ENCODE peak calls at places on chromosomes 12 and 14, in nine cellular contexts. One of them, this sample, is unnamed.

GRCh38 chr14:94581127-94581999 is at the start of gene SERPINA5:
- DNase-seq in stimulated activated naive CD8-positive, alpha-beta T cell treated with anti-CD3 and anti-CD28 coated beads, Interleukin-15, amount 100 ng/mL, for 72 hours: no peak
- DNase-seq in naive thymus-derived CD8-positive, alpha-beta T cell: no peak
- DNase-seq in anterior cingulate cortex: no peak
- DNase-seq in cardiac muscle cell: peak; percentile 73
- DNase-seq in M059J: peak; percentile 37
- DNase-seq in NCI-H460: no peak
- DNase-seq in hepatocyte: peak; percentile 70
- DNase-seq in thoracic aorta: no peak
- DNase-seq in this sample: peak; percentile 23

GRCh38 chr12:6839482-6840201 is 1.1 kb upstream of the GNB3 start:
- DNase-seq in stimulated activated naive CD8-positive, alpha-beta T cell treated with anti-CD3 and anti-CD28 coated beads, Interleukin-15, amount 100 ng/mL, for 72 hours: no peak
- DNase-seq in naive thymus-derived CD8-positive, alpha-beta T cell: no peak
- DNase-seq in anterior cingulate cortex: no peak
- DNase-seq in cardiac muscle cell: no peak
- DNase-seq in M059J: no peak
- DNase-seq in NCI-H460: no peak
- DNase-seq in hepatocyte: no peak
- DNase-seq in thoracic aorta: no peak
- DNase-seq in this sample: peak; percentile 73

GRCh38 chr12:9673404-9674225 is 4.1 kb downstream of the CLEC2D start:
- DNase-seq in stimulated activated naive CD8-positive, alpha-beta T cell treated with anti-CD3 and anti-CD28 coated beads, Interleukin-15, amount 100 ng/mL, for 72 hours: peak; percentile 82
- DNase-seq in naive thymus-derived CD8-positive, alpha-beta T cell: no peak
- DNase-seq in anterior cingulate cortex: no peak
- DNase-seq in cardiac muscle cell: peak; percentile 95
- DNase-seq in M059J: peak; percentile 93
- DNase-seq in NCI-H460: no peak
- DNase-seq in hepatocyte: peak; percentile 42
- DNase-seq in thoracic aorta: no peak
- DNase-seq in this sample: no peak

GRCh38 chr14:36057452-36058142 is 118.9 kb downstream of the PTCSC3 start:
- DNase-seq in stimulated activated naive CD8-positive, alpha-beta T cell treated with anti-CD3 and anti-CD28 coated beads, Interleukin-15, amount 100 ng/mL, for 72 hours: no peak
- DNase-seq in naive thymus-derived CD8-positive, alpha-beta T cell: no peak
- DNase-seq in anterior cingulate cortex: no peak
- DNase-seq in cardiac muscle cell: peak; percentile 5
- DNase-seq in M059J: peak; percentile 54
- DNase-seq in NCI-H460: no peak
- DNase-seq in hepatocyte: no peak
- DNase-seq in thoracic aorta: no peak
- DNase-seq in this sample: no peak

GRCh38 chr12:42014972-42015371 is 129.7 kb downstream of the GXYLT1 start:
- DNase-seq in stimulated activated naive CD8-positive, alpha-beta T cell treated with anti-CD3 and anti-CD28 coated beads, Interleukin-15, amount 100 ng/mL, for 72 hours: no peak
- DNase-seq in naive thymus-derived CD8-positive, alpha-beta T cell: no peak
- DNase-seq in anterior cingulate cortex: no peak
- DNase-seq in cardiac muscle cell: no peak
- DNase-seq in M059J: no peak
- DNase-seq in NCI-H460: no peak
- DNase-seq in hepatocyte: no peak
- DNase-seq in thoracic aorta: no peak
- DNase-seq in this sample: peak; percentile 70

GRCh38 chr12:132343294-132343972 is 14.0 kb upstream of the GALNT9 start:
- DNase-seq in stimulated activated naive CD8-positive, alpha-beta T cell treated with anti-CD3 and anti-CD28 coated beads, Interleukin-15, amount 100 ng/mL, for 72 hours: no peak
- DNase-seq in naive thymus-derived CD8-positive, alpha-beta T cell: no peak
- DNase-seq in anterior cingulate cortex: no peak
- DNase-seq in cardiac muscle cell: no peak
- DNase-seq in M059J: no peak
- DNase-seq in NCI-H460: no peak
- DNase-seq in hepatocyte: no peak
- DNase-seq in thoracic aorta: no peak
- DNase-seq in this sample: no peak

GRCh38 chr14:105126970-105127307 is 41.6 kb downstream of the JAG2 start:
- DNase-seq in stimulated activated naive CD8-positive, alpha-beta T cell treated with anti-CD3 and anti-CD28 coated beads, Interleukin-15, amount 100 ng/mL, for 72 hours: no peak
- DNase-seq in naive thymus-derived CD8-positive, alpha-beta T cell: no peak
- DNase-seq in anterior cingulate cortex: no peak
- DNase-seq in cardiac muscle cell: no peak
- DNase-seq in M059J: no peak
- DNase-seq in NCI-H460: no peak
- DNase-seq in hepatocyte: no peak
- DNase-seq in thoracic aorta: no peak
- DNase-seq in this sample: no peak

GRCh38 chr12:57861967-57862366 is 15.4 kb upstream of the CTDSP2 start:
- DNase-seq in stimulated activated naive CD8-positive, alpha-beta T cell treated with anti-CD3 and anti-CD28 coated beads, Interleukin-15, amount 100 ng/mL, for 72 hours: no peak
- DNase-seq in naive thymus-derived CD8-positive, alpha-beta T cell: no peak
- DNase-seq in anterior cingulate cortex: no peak
- DNase-seq in cardiac muscle cell: no peak
- DNase-seq in M059J: no peak
- DNase-seq in NCI-H460: no peak
- DNase-seq in hepatocyte: no peak
- DNase-seq in thoracic aorta: no peak
- DNase-seq in this sample: no peak

GRCh38 chr14:35420036-35420811 is 15.7 kb upstream of the NFKBIA start:
- DNase-seq in stimulated activated naive CD8-positive, alpha-beta T cell treated with anti-CD3 and anti-CD28 coated beads, Interleukin-15, amount 100 ng/mL, for 72 hours: no peak
- DNase-seq in naive thymus-derived CD8-positive, alpha-beta T cell: no peak
- DNase-seq in anterior cingulate cortex: no peak
- DNase-seq in cardiac muscle cell: peak; percentile 50
- DNase-seq in M059J: peak; percentile 87
- DNase-seq in NCI-H460: no peak
- DNase-seq in hepatocyte: no peak
- DNase-seq in thoracic aorta: no peak
- DNase-seq in this sample: no peak

GRCh38 chr12:77010637-77011548 is 54.5 kb downstream of the E2F7 start:
- DNase-seq in stimulated activated naive CD8-positive, alpha-beta T cell treated with anti-CD3 and anti-CD28 coated beads, Interleukin-15, amount 100 ng/mL, for 72 hours: peak; percentile 66
- DNase-seq in naive thymus-derived CD8-positive, alpha-beta T cell: peak; percentile 72
- DNase-seq in anterior cingulate cortex: peak; percentile 56
- DNase-seq in cardiac muscle cell: peak; percentile 80
- DNase-seq in M059J: peak; percentile 67
- DNase-seq in NCI-H460: peak; percentile 69
- DNase-seq in hepatocyte: peak; percentile 87
- DNase-seq in thoracic aorta: peak; percentile 27
- DNase-seq in this sample: peak; percentile 76

GRCh38 chr12:57851552-57852186 is 5.1 kb upstream of the CTDSP2 start:
- DNase-seq in stimulated activated naive CD8-positive, alpha-beta T cell treated with anti-CD3 and anti-CD28 coated beads, Interleukin-15, amount 100 ng/mL, for 72 hours: no peak
- DNase-seq in naive thymus-derived CD8-positive, alpha-beta T cell: no peak
- DNase-seq in anterior cingulate cortex: no peak
- DNase-seq in cardiac muscle cell: no peak
- DNase-seq in M059J: no peak
- DNase-seq in NCI-H460: no peak
- DNase-seq in hepatocyte: no peak
- DNase-seq in thoracic aorta: no peak
- DNase-seq in this sample: no peak

GRCh38 chr14:99318091-99318958 is 46.3 kb upstream of the BCL11B start:
- DNase-seq in stimulated activated naive CD8-positive, alpha-beta T cell treated with anti-CD3 and anti-CD28 coated beads, Interleukin-15, amount 100 ng/mL, for 72 hours: no peak
- DNase-seq in naive thymus-derived CD8-positive, alpha-beta T cell: no peak
- DNase-seq in anterior cingulate cortex: no peak
- DNase-seq in cardiac muscle cell: no peak
- DNase-seq in M059J: no peak
- DNase-seq in NCI-H460: no peak
- DNase-seq in hepatocyte: peak; percentile 25
- DNase-seq in thoracic aorta: no peak
- DNase-seq in this sample: no peak

GRCh38 chr14:80978403-80978802 is 23.0 kb downstream of the TSHR start:
- DNase-seq in stimulated activated naive CD8-positive, alpha-beta T cell treated with anti-CD3 and anti-CD28 coated beads, Interleukin-15, amount 100 ng/mL, for 72 hours: peak; percentile 13
- DNase-seq in naive thymus-derived CD8-positive, alpha-beta T cell: no peak
- DNase-seq in anterior cingulate cortex: no peak
- DNase-seq in cardiac muscle cell: no peak
- DNase-seq in M059J: no peak
- DNase-seq in NCI-H460: no peak
- DNase-seq in hepatocyte: no peak
- DNase-seq in thoracic aorta: no peak
- DNase-seq in this sample: no peak

GRCh38 chr12:109760031-109760929 is 46.7 kb downstream of the FAM222A start:
- DNase-seq in stimulated activated naive CD8-positive, alpha-beta T cell treated with anti-CD3 and anti-CD28 coated beads, Interleukin-15, amount 100 ng/mL, for 72 hours: peak; percentile 9
- DNase-seq in naive thymus-derived CD8-positive, alpha-beta T cell: no peak
- DNase-seq in anterior cingulate cortex: no peak
- DNase-seq in cardiac muscle cell: no peak
- DNase-seq in M059J: no peak
- DNase-seq in NCI-H460: no peak
- DNase-seq in hepatocyte: no peak
- DNase-seq in thoracic aorta: no peak
- DNase-seq in this sample: no peak

GRCh38 chr12:121514184-121514742 is 66.6 kb downstream of the KDM2B start:
- DNase-seq in stimulated activated naive CD8-positive, alpha-beta T cell treated with anti-CD3 and anti-CD28 coated beads, Interleukin-15, amount 100 ng/mL, for 72 hours: no peak
- DNase-seq in naive thymus-derived CD8-positive, alpha-beta T cell: no peak
- DNase-seq in anterior cingulate cortex: no peak
- DNase-seq in cardiac muscle cell: no peak
- DNase-seq in M059J: no peak
- DNase-seq in NCI-H460: no peak
- DNase-seq in hepatocyte: no peak
- DNase-seq in thoracic aorta: no peak
- DNase-seq in this sample: peak; percentile 25

GRCh38 chr12:120229583-120230325 is 28.8 kb upstream of the RPLP0 start:
- DNase-seq in stimulated activated naive CD8-positive, alpha-beta T cell treated with anti-CD3 and anti-CD28 coated beads, Interleukin-15, amount 100 ng/mL, for 72 hours: no peak
- DNase-seq in naive thymus-derived CD8-positive, alpha-beta T cell: no peak
- DNase-seq in anterior cingulate cortex: no peak
- DNase-seq in cardiac muscle cell: peak; percentile 61
- DNase-seq in M059J: peak; percentile 84
- DNase-seq in NCI-H460: peak; percentile 83
- DNase-seq in hepatocyte: peak; percentile 63
- DNase-seq in thoracic aorta: no peak
- DNase-seq in this sample: peak; percentile 60

GRCh38 chr12:1273051-1273450 is 282.0 kb downstream of the ERC1 start:
- DNase-seq in stimulated activated naive CD8-positive, alpha-beta T cell treated with anti-CD3 and anti-CD28 coated beads, Interleukin-15, amount 100 ng/mL, for 72 hours: no peak
- DNase-seq in naive thymus-derived CD8-positive, alpha-beta T cell: no peak
- DNase-seq in anterior cingulate cortex: no peak
- DNase-seq in cardiac muscle cell: no peak
- DNase-seq in M059J: no peak
- DNase-seq in NCI-H460: no peak
- DNase-seq in hepatocyte: no peak
- DNase-seq in thoracic aorta: no peak
- DNase-seq in this sample: no peak

GRCh38 chr12:56634242-56634836 is 4.2 kb upstream of the BAZ2A start:
- DNase-seq in stimulated activated naive CD8-positive, alpha-beta T cell treated with anti-CD3 and anti-CD28 coated beads, Interleukin-15, amount 100 ng/mL, for 72 hours: peak; percentile 45
- DNase-seq in naive thymus-derived CD8-positive, alpha-beta T cell: peak; percentile 65
- DNase-seq in anterior cingulate cortex: no peak
- DNase-seq in cardiac muscle cell: no peak
- DNase-seq in M059J: peak; percentile 18
- DNase-seq in NCI-H460: no peak
- DNase-seq in hepatocyte: peak; percentile 87
- DNase-seq in thoracic aorta: no peak
- DNase-seq in this sample: peak; percentile 53

GRCh38 chr14:24095196-24096068 is 1.3 kb downstream of the PCK2 start:
- DNase-seq in stimulated activated naive CD8-positive, alpha-beta T cell treated with anti-CD3 and anti-CD28 coated beads, Interleukin-15, amount 100 ng/mL, for 72 hours: peak; percentile 79
- DNase-seq in naive thymus-derived CD8-positive, alpha-beta T cell: no peak
- DNase-seq in anterior cingulate cortex: no peak
- DNase-seq in cardiac muscle cell: peak; percentile 50
- DNase-seq in M059J: no peak
- DNase-seq in NCI-H460: peak; percentile 32
- DNase-seq in hepatocyte: peak; percentile 83
- DNase-seq in thoracic aorta: no peak
- DNase-seq in this sample: peak; percentile 82